ENCODE peak calls at places on chromosomes 16 and 17, in four cellular contexts. X, O, V and B are unnamed samples.

GRCh38 chr17:64936117-64936516 is 16.8 kb upstream of the LRRC37A3 start:
- DNase-seq in X (no peak), V (no peak), O (no peak), B (no peak)

GRCh38 chr16:46629331-46629843 is 8.2 kb upstream of the SHCBP1 start:
- DNase-seq in X (peak; percentile 76), O (no peak), V (peak; percentile 18), B (peak; percentile 67)

GRCh38 chr16:18841833-18842525 is 40.6 kb upstream of the ARL6IP1 start:
- DNase-seq in O (no peak), V (no peak), X (no peak), B (no peak)

GRCh38 chr16:66923247-66923851 is 2.0 kb downstream of the RRAD start:
- DNase-seq in V (no peak), O (no peak), X (peak; percentile 77), B (no peak)

GRCh38 chr17:51287412-51287811 is 27.1 kb downstream of the UTP18 start:
- DNase-seq in O (no peak), X (no peak), V (no peak), B (no peak)

GRCh38 chr17:3738562-3739295 is 15.0 kb downstream of the HASPIN start:
- DNase-seq in V (peak; percentile 12), X (no peak), O (peak; percentile 41), B (no peak)

GRCh38 chr16:86951831-86952598 is 365.2 kb downstream of the C16orf95 start:
- DNase-seq in O (no peak), V (no peak), X (peak; percentile 96), B (peak; percentile 100)

GRCh38 chr17:57522436-57523005 is 222.6 kb downstream of the CCDC182 start:
- DNase-seq in X (no peak), O (no peak), V (peak; percentile 37), B (no peak)

GRCh38 chr16:30948087-30948955 is 547 bp upstream of the ORAI3 start:
- DNase-seq in X (peak; percentile 98), V (peak; percentile 100), O (no peak), B (peak; percentile 99)

GRCh38 chr17:2636169-2636930 is 42.9 kb downstream of the PAFAH1B1 start:
- DNase-seq in O (no peak), X (no peak), V (no peak), B (no peak)

GRCh38 chr17:4492762-4493561 is 5.7 kb upstream of the SPNS2 start:
- DNase-seq in O (no peak), X (peak; percentile 16), V (peak; percentile 86), B (no peak)

GRCh38 chr16:67312450-67313118 is 14.0 kb downstream of the KCTD19 start:
- DNase-seq in V (no peak), O (no peak), X (peak; percentile 7), B (no peak)

GRCh38 chr16:642189-643049 is 791 bp downstream of the MCRIP2 start:
- DNase-seq in X (no peak), V (peak; percentile 71), O (no peak), B (peak; percentile 15)

GRCh38 chr17:79838541-79839274 is 532 bp downstream of the CBX4 start:
- DNase-seq in O (no peak), X (peak; percentile 70), V (peak; percentile 82), B (peak; percentile 58)

GRCh38 chr17:44981221-44981968 is 13.3 kb upstream of the C1QL1 start:
- DNase-seq in X (peak; percentile 32), O (no peak), V (no peak), B (peak; percentile 84)